ENCODE peak calls at places on chromosomes 4 and X, in four cellular contexts. One of them, this sample, is unnamed.

GRCh38 chr4:81632581-81633247 is 161.0 kb upstream of the RASGEF1B start:
- DNase-seq in hypothalamus: no peak
- DNase-seq in endodermal cell: no peak
- DNase-seq in smooth muscle cell of the brain vasculature: no peak
- DNase-seq in this sample: no peak

GRCh38 chr4:155426953-155427352 is 50.2 kb upstream of the MAP9 start:
- DNase-seq in endodermal cell: peak
- DNase-seq in hypothalamus: no peak
- DNase-seq in smooth muscle cell of the brain vasculature: no peak
- DNase-seq in this sample: no peak

GRCh38 chr4:127045872-127046271 is 586.9 kb upstream of the INTU start:
- DNase-seq in smooth muscle cell of the brain vasculature: no peak
- DNase-seq in endodermal cell: no peak
- DNase-seq in hypothalamus: no peak
- DNase-seq in this sample: no peak

GRCh38 chr4:85127653-85128052 is 161.2 kb upstream of the WDFY3 start:
- DNase-seq in endodermal cell: peak
- DNase-seq in hypothalamus: no peak
- DNase-seq in smooth muscle cell of the brain vasculature: no peak
- DNase-seq in this sample: no peak

GRCh38 chr4:139200506-139200905 is 23.5 kb upstream of the ELF2 start:
- DNase-seq in endodermal cell: no peak
- DNase-seq in hypothalamus: no peak
- DNase-seq in smooth muscle cell of the brain vasculature: no peak
- DNase-seq in this sample: no peak

GRCh38 chr4:14701896-14702295 is 300.4 kb upstream of the CPEB2 start:
- DNase-seq in hypothalamus: no peak
- DNase-seq in smooth muscle cell of the brain vasculature: no peak
- DNase-seq in endodermal cell: no peak
- DNase-seq in this sample: no peak

GRCh38 chr4:19774690-19775256 is 476.9 kb upstream of the SLIT2 start:
- DNase-seq in hypothalamus: no peak
- DNase-seq in endodermal cell: no peak
- DNase-seq in smooth muscle cell of the brain vasculature: no peak
- DNase-seq in this sample: peak

GRCh38 chr4:25919676-25920075 is 5.7 kb downstream of the SMIM20 start:
- DNase-seq in smooth muscle cell of the brain vasculature: no peak
- DNase-seq in hypothalamus: no peak
- DNase-seq in endodermal cell: no peak
- DNase-seq in this sample: peak

GRCh38 chrX:41984628-41985027 is 61.3 kb upstream of the CASK start:
- DNase-seq in endodermal cell: no peak
- DNase-seq in hypothalamus: no peak
- DNase-seq in smooth muscle cell of the brain vasculature: no peak
- DNase-seq in this sample: no peak

GRCh38 chr4:80202190-80202711 is 4.9 kb downstream of the PRDM8 start:
- DNase-seq in smooth muscle cell of the brain vasculature: no peak
- DNase-seq in endodermal cell: peak
- DNase-seq in hypothalamus: no peak
- DNase-seq in this sample: peak

GRCh38 chr4:62271107-62271506 is 1071.0 kb downstream of the ADGRL3 start:
- DNase-seq in endodermal cell: no peak
- DNase-seq in hypothalamus: no peak
- DNase-seq in smooth muscle cell of the brain vasculature: no peak
- DNase-seq in this sample: no peak

This sample was measured in IMR-90.